ENCODE peak calls at places on chromosome 7, in six cellular contexts. R is Right ventricle myocardium superior, D is DMS153, F is ELR, K is ureter, P is lower leg skin. T is an unnamed sample.

GRCh38 chr7:79244482-79244881 is 209.0 kb downstream of the MAGI2 start:
- DNase-seq in R (no peak), D (no peak), F (no peak), K (no peak), P (no peak), T (no peak)

GRCh38 chr7:20172736-20173334 is 44.3 kb downstream of the MACC1 start:
- DNase-seq in R (peak; percentile 44), D (peak; percentile 42), F (peak; percentile 67), K (peak; percentile 64), P (peak; percentile 85), T (peak; percentile 69)

GRCh38 chr7:29370531-29371314 is 176.1 kb downstream of the CHN2 start:
- DNase-seq in R (no peak), D (peak; percentile 68), F (no peak), K (no peak), P (no peak), T (peak; percentile 82)

GRCh38 chr7:1924185-1924817 is 254.2 kb downstream of the ELFN1 start:
- DNase-seq in R (no peak), D (no peak), F (no peak), K (no peak), P (no peak), T (peak; percentile 77)

GRCh38 chr7:35800718-35801391 is at the start of gene SEPTIN7:
- DNase-seq in R (peak; percentile 99), D (peak; percentile 100), F (peak; percentile 99), K (peak; percentile 99), P (peak; percentile 100), T (peak; percentile 99)

GRCh38 chr7:111877931-111878330 is 315.6 kb upstream of the IMMP2L start:
- DNase-seq in R (no peak), D (no peak), F (no peak), K (no peak), P (no peak), T (no peak)

GRCh38 chr7:105389090-105389650 is 449 bp upstream of the SRPK2 start:
- DNase-seq in R (peak; percentile 67), D (peak; percentile 28), F (peak; percentile 65), K (peak; percentile 53), P (peak; percentile 87), T (peak; percentile 57)

GRCh38 chr7:18685961-18686360 is 190.4 kb downstream of the HDAC9 start:
- DNase-seq in R (no peak), D (no peak), F (peak; percentile 59), K (no peak), P (no peak), T (peak; percentile 23)

GRCh38 chr7:38704751-38705150 is 73.6 kb upstream of the AMPH start:
- DNase-seq in R (no peak), D (no peak), F (no peak), K (no peak), P (no peak), T (peak; percentile 39)

GRCh38 chr7:26653430-26653911 is 210.9 kb downstream of the SKAP2 start:
- DNase-seq in R (no peak), D (peak; percentile 31), F (no peak), K (no peak), P (no peak), T (peak; percentile 3)

GRCh38 chr7:156257904-156258303 is 382.7 kb upstream of the RNF32 start:
- DNase-seq in R (no peak), D (no peak), F (no peak), K (no peak), P (no peak), T (no peak)

GRCh38 chr7:141220263-141220662 is 146.4 kb downstream of the TMEM178B start:
- DNase-seq in R (no peak), D (peak; percentile 25), F (peak; percentile 40), K (no peak), P (peak; percentile 29), T (no peak)

GRCh38 chr7:55144333-55144954 is 125.6 kb downstream of the EGFR start:
- DNase-seq in R (no peak), D (no peak), F (peak; percentile 32), K (no peak), P (peak; percentile 82), T (no peak)

GRCh38 chr7:15313361-15313760 is 248.5 kb downstream of the AGMO start:
- DNase-seq in R (no peak), D (no peak), F (no peak), K (no peak), P (no peak), T (peak; percentile 61)

GRCh38 chr7:88001744-88002530 is 67.9 kb downstream of the ADAM22 start:
- DNase-seq in R (no peak), D (no peak), F (no peak), K (no peak), P (no peak), T (no peak)

GRCh38 chr7:4084271-4084670 is 597.8 kb upstream of the FOXK1 start:
- DNase-seq in R (no peak), D (no peak), F (no peak), K (no peak), P (peak; percentile 71), T (no peak)

GRCh38 chr7:38222481-38223096 is 44.5 kb downstream of the STARD3NL start:
- DNase-seq in R (no peak), D (peak; percentile 55), F (peak; percentile 70), K (no peak), P (no peak), T (peak; percentile 84)

GRCh38 chr7:91005024-91005423 is 259.2 kb upstream of the FZD1 start:
- DNase-seq in R (no peak), D (no peak), F (no peak), K (no peak), P (no peak), T (no peak)

GRCh38 chr7:50047716-50048115 is 45.3 kb downstream of the ZPBP start:
- DNase-seq in R (no peak), D (no peak), F (no peak), K (no peak), P (no peak), T (no peak)

T was measured in fibroblast of the aortic adventitia.